ENCODE peak calls at places on chromosomes 3 and 15, in five cellular contexts. V is fibroblast of lung, Z is esophagus squamous epithelium, F is PC-9, T is right atrium auricular region. L is an unnamed sample.

GRCh38 chr3:194069421-194070219 is 66.3 kb upstream of the HES1 start:
- DNase-seq in Z (no peak), V (peak; percentile 56), F (no peak), T (no peak), L (no peak)

GRCh38 chr3:136982520-136983138 is 24.8 kb downstream of the IL20RB start:
- DNase-seq in V (no peak), F (no peak), T (no peak), Z (no peak), L (no peak)

GRCh38 chr3:107258285-107258684 is 119.0 kb upstream of the CCDC54 start:
- DNase-seq in T (no peak), V (no peak), F (no peak), Z (no peak), L (no peak)

GRCh38 chr15:71596672-71597071 is 213.7 kb upstream of the NR2E3 start:
- DNase-seq in V (peak; percentile 56), F (no peak), T (peak; percentile 72), Z (no peak), L (no peak)

GRCh38 chr3:17581421-17582080 is 160.9 kb downstream of the TBC1D5 start:
- DNase-seq in V (no peak), F (no peak), T (no peak), Z (no peak), L (no peak)

GRCh38 chr3:191502583-191502982 is 41.6 kb downstream of the PYDC2 start:
- DNase-seq in T (no peak), V (no peak), Z (no peak), F (no peak), L (no peak)

GRCh38 chr15:58065445-58066041 is at the start of gene ALDH1A2:
- DNase-seq in F (no peak), T (peak; percentile 75), V (no peak), Z (no peak), L (no peak)

GRCh38 chr3:23600178-23600577 is 205.6 kb upstream of the UBE2E1 start:
- DNase-seq in F (peak; percentile 90), V (peak; percentile 97), Z (no peak), T (no peak), L (no peak)

GRCh38 chr3:135965129-135965505 is 411 bp upstream of the PPP2R3A start:
- DNase-seq in F (no peak), V (peak; percentile 70), Z (no peak), T (no peak), L (no peak)

GRCh38 chr3:195870442-195870841 is 37.9 kb downstream of the TNK2 start:
- DNase-seq in T (no peak), Z (no peak), F (peak; percentile 90), V (no peak), L (no peak)

GRCh38 chr3:192090586-192090985 is 629.6 kb downstream of the PYDC2 start:
- DNase-seq in Z (no peak), F (no peak), T (no peak), V (peak; percentile 7), L (no peak)

GRCh38 chr3:117719316-117719926 is 1009.8 kb downstream of the TUSC7 start:
- DNase-seq in Z (no peak), T (no peak), V (no peak), F (peak; percentile 37), L (no peak)

GRCh38 chr3:115141018-115141757 is 5.9 kb downstream of the ZBTB20 start:
- DNase-seq in Z (no peak), V (no peak), T (no peak), F (no peak), L (no peak)

GRCh38 chr3:190566043-190566933 is 52.4 kb downstream of the IL1RAP start:
- DNase-seq in T (peak; percentile 97), F (peak; percentile 100), Z (peak; percentile 37), V (peak; percentile 100), L (no peak)

GRCh38 chr15:26160343-26160742 is 297.2 kb upstream of the ATP10A start:
- DNase-seq in V (no peak), F (no peak), Z (no peak), T (no peak), L (no peak)

GRCh38 chr15:40088929-40089755 is 19.5 kb downstream of the BMF start:
- DNase-seq in F (no peak), Z (no peak), T (no peak), V (peak; percentile 72), L (no peak)

GRCh38 chr3:142586803-142587406 is 8.4 kb upstream of the ATR start:
- DNase-seq in V (peak; percentile 72), F (peak; percentile 91), T (no peak), Z (no peak), L (no peak)

GRCh38 chr3:153173758-153174516 is 11.9 kb downstream of the RAP2B start:
- DNase-seq in V (peak; percentile 60), T (no peak), F (no peak), Z (no peak), L (no peak)

GRCh38 chr3:72191211-72191960 is 406.4 kb upstream of the PROK2 start:
- DNase-seq in T (no peak), V (no peak), Z (no peak), F (no peak), L (no peak)

GRCh38 chr3:152270145-152270870 is 1.6 kb downstream of the MBNL1 start:
- DNase-seq in V (peak; percentile 29), F (peak; percentile 40), Z (no peak), T (no peak), L (no peak)

GRCh38 chr3:99551520-99551919 is 86.9 kb upstream of the COL8A1 start:
- DNase-seq in Z (no peak), F (no peak), V (no peak), T (no peak), L (no peak)

GRCh38 chr3:128273116-128273840 is 120.0 kb downstream of the EEFSEC start:
- DNase-seq in V (no peak), Z (no peak), T (no peak), F (no peak), L (no peak)

GRCh38 chr3:62323241-62323640 is 50.1 kb downstream of the FEZF2 start:
- DNase-seq in V (no peak), Z (no peak), F (no peak), T (no peak), L (no peak)

GRCh38 chr15:89820651-89821611 is 6.3 kb upstream of the ANPEP start:
- DNase-seq in T (peak; percentile 77), F (peak; percentile 88), V (peak; percentile 76), Z (no peak), L (no peak)

GRCh38 chr3:60756231-60756630 is 495.0 kb downstream of the FHIT start:
- DNase-seq in V (peak; percentile 53), T (no peak), Z (no peak), F (no peak), L (no peak)

GRCh38 chr15:73593278-73594074 is 39.7 kb downstream of the NPTN start:
- DNase-seq in Z (no peak), V (no peak), F (no peak), T (no peak), L (no peak)

GRCh38 chr3:196064006-196064405 is 17.9 kb downstream of the TFRC start:
- DNase-seq in V (peak; percentile 42), T (no peak), F (no peak), Z (no peak), L (no peak)

GRCh38 chr3:34419801-34420200 is 621.4 kb downstream of the PDCD6IP start:
- DNase-seq in Z (no peak), F (no peak), T (no peak), V (no peak), L (no peak)

GRCh38 chr3:144033235-144033579 is 61.6 kb downstream of the DIPK2A start:
- DNase-seq in V (no peak), F (no peak), T (no peak), Z (no peak), L (no peak)

DNA sequence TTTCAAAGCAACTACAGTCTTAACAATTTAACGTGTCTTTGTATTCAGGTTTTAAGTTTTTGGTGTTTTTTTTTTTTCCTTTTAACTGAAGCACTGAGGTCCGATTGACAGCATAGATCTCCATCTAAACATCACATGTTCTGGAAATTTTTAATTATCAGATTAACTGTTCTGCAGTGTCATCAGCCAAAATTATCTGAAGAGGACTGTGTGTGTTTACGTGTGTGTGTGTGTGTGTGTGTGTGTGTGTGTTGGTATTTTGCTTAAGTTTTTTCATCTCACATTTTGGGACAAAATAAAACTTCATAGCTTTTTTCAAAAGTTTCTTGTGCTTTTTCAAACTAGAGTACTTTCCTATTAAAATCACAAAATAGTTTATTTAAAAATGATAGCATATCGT is 1.8 kb downstream of the PIK3CA start:
- DNase-seq in F (no peak), V (no peak), T (no peak), Z (no peak), L (no peak)
- H3K27ac ChIP-seq in F (peak overlapping the region; percentile 68), V (peak overlapping the region; percentile 85), T (peak overlapping the region; percentile 98), Z (peak overlapping the region; percentile 97), L (peak overlapping the region; percentile 98)

DNA sequence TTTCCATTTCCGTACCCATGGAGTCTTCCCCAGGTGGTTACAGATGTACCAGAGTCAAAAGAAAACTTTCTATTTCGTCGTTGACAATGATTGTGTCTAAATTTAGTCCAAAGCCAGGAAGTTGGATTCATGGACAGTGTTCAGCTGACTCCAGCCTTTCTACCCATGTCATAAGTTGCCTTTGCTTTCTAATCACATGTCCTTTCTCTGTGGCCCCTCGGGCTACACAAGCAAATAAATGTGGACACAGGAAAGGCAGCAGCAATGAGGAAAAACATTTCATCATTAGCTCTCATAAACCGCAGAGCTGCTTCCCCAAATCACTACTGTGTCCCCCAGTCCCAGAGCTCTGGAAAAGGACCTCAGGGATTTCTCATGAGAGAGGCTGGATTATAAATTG is 82.0 kb downstream of the USF3 start:
- DNase-seq in Z (no peak), T (no peak), V (no peak), F (no peak), L (no peak)
- H3K4me1 ChIP-seq in Z (no peaks in the 10 kb centered on the region), T (no peaks in the 10 kb centered on the region), V (no peaks in the 10 kb centered on the region), F (no peaks in the 10 kb centered on the region), L (no peaks in the 10 kb centered on the region)

GRCh38 chr3:53146319-53146868 is 14.6 kb upstream of the PRKCD start:
- DNase-seq in T (no peak), F (no peak), Z (no peak), V (no peak), L (no peak)
- H3K27ac ChIP-seq in T (no peak overlapping the region), F (no peak overlapping the region), Z (no peak overlapping the region), V (no peak overlapping the region), L (no peak overlapping the region)

GRCh38 chr3:129606522-129607390 is at the start of gene PLXND1:
- DNase-seq in F (no peak), V (peak; percentile 62), Z (peak; percentile 6), T (peak; percentile 89), L (peak; percentile 51)
- H3K4me1 ChIP-seq in F (peaks cover 29% of the 10 kb centered on the region), V (peaks cover 33% of the 10 kb centered on the region), Z (peaks cover 43% of the 10 kb centered on the region), T (peaks cover 86% of the 10 kb centered on the region), L (peaks cover 14% of the 10 kb centered on the region)

DNA sequence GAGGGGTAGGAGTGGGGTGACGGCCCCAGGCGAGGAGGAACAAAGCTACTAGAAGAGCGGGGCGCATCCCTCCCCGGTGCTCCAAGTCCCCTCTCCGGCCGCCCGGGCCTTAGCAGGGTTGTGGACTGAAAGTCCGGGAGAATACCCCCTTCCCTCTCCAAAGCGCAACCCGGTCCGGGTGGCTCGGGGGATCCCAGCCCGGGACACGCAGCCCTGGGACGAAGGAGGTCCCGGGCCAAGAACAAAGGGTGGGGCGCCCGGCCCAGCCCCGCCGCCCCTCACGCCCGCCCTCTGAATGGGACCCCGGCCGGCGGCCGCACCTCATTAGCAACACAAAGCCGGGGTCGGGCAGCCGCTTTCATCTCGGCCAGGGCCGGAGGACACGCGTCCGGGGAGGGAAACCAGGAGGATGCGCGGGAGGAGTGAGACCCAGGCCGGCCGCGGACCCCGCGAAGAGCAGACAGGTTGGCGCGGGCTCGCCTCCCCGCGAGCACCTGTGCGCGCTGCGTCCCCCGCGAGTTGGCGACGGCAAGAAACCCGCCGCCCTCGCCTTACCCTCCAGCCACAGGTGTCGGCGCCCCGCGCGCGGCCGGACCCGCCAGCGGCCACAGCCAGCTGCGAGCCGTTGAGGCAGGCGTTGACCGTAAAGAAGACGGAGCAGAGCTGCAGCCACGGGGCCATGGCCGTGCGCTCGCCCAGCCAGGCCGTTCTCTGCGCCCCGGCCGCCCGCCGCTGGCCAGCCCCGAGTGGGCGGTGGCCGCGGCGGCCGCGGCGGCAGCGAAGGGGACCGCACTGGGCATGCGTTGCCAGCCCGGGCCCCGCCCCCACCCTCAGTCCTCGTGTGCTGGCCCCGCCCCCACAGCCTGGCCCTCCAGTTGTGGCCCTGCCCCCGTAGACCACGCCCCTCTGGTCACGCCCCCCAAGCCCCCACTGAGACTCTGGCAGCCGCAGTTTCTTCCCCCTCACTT is at the start of gene IL17RD:
- DNase-seq in T (no peak), V (peak; percentile 69), F (peak; percentile 59), Z (no peak), L (peak; percentile 4)
- H3K27ac ChIP-seq in T (peak within 1 kb of the TSS; percentile 51), V (no peak within 1 kb of the TSS), F (no peak within 1 kb of the TSS), Z (peak within 1 kb of the TSS; percentile 43), L (no peak within 1 kb of the TSS)